ENCODE peak calls at places on chromosomes 2 and 18, in four cellular contexts. E is neuronal stem cell, P is mesendoderm, W is IMR-90. M is an unnamed sample.

GRCh38 chr2:217621391-217621801 is 381.4 kb downstream of the TNS1 start:
- DNase-seq in E (no peak), P (no peak), W (peak; percentile 13), M (no peak)

GRCh38 chr2:46216213-46216612 is 81.0 kb upstream of the EPAS1 start:
- DNase-seq in E (no peak), P (no peak), W (peak; percentile 79), M (no peak)

GRCh38 chr18:67600181-67600631 is 83.7 kb upstream of the DSEL start:
- DNase-seq in E (no peak), P (peak; percentile 45), W (peak; percentile 91), M (no peak)

GRCh38 chr2:238847841-238848565 is at the start of gene TWIST2:
- DNase-seq in E (peak; percentile 36), P (peak; percentile 76), W (peak; percentile 91), M (peak; percentile 81)

GRCh38 chr2:18578033-18578432 is 11.3 kb downstream of the NT5C1B start:
- DNase-seq in E (no peak), P (no peak), W (peak; percentile 34), M (no peak)

GRCh38 chr18:73153271-73153670 is 285.5 kb upstream of the NETO1 start:
- DNase-seq in E (no peak), P (no peak), W (peak; percentile 3), M (no peak)

GRCh38 chr2:240874715-240875227 is 6.1 kb downstream of the AGXT start:
- DNase-seq in E (no peak), P (no peak), W (no peak), M (no peak)

GRCh38 chr2:176873403-176873802 is 339.2 kb upstream of the HNRNPA3 start:
- DNase-seq in E (no peak), P (peak; percentile 33), W (peak; percentile 1), M (no peak)

GRCh38 chr2:236777408-236777807 is 207.8 kb downstream of the ACKR3 start:
- DNase-seq in E (no peak), P (no peak), W (no peak), M (no peak)

GRCh38 chr2:218252509-218253247 is 8.1 kb upstream of the GPBAR1 start:
- DNase-seq in E (no peak), P (no peak), W (peak; percentile 64), M (no peak)

GRCh38 chr2:98378901-98379300 is 32.6 kb downstream of the CNGA3 start:
- DNase-seq in E (no peak), P (no peak), W (peak; percentile 16), M (no peak)

GRCh38 chr2:212147921-212148513 is 390.6 kb downstream of the ERBB4 start:
- DNase-seq in E (no peak), P (no peak), W (peak; percentile 1), M (no peak)

GRCh38 chr2:102677219-102678215 is 58.2 kb downstream of the SLC9A2 start:
- DNase-seq in E (no peak), P (no peak), W (no peak), M (no peak)

DNA sequence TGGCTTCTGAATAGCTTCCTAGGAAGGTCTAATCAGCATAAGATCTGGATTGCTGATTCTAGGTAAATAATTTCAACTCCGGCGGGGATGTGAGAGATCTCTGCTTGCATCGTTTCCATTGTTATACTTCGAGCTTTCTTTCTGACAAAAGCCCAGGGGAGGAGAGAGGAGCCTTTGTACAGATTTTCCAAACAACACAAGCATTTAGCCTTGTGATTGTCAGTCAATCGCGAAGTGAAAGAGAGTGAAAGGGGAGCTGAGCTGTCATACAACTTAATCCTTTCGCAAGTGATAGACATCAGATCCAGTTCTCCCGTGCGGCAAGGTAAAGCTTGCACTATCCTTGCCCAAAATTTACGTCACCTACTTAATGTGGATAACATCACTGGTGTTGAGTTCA is 26.2 kb downstream of the RALB start:
- DNase-seq in E (peak; percentile 43), P (no peak), W (no peak), M (no peak)
- H2BK5ac ChIP-seq in E (no peak overlapping the region), P (no peak overlapping the region), W (no peak overlapping the region), M (no peak overlapping the region)

GRCh38 chr2:226623587-226624368 is 175.8 kb downstream of the IRS1 start:
- DNase-seq in E (no peak), P (no peak), W (no peak), M (no peak)

GRCh38 chr2:226631671-226632070 is 167.9 kb downstream of the IRS1 start:
- DNase-seq in E (no peak), P (no peak), W (peak; percentile 75), M (no peak)

GRCh38 chr2:226631187-226631586 is 168.4 kb downstream of the IRS1 start:
- DNase-seq in E (no peak), P (no peak), W (no peak), M (no peak)

GRCh38 chr2:226622484-226622883 is 177.1 kb downstream of the IRS1 start:
- DNase-seq in E (no peak), P (peak; percentile 47), W (no peak), M (no peak)

DNA sequence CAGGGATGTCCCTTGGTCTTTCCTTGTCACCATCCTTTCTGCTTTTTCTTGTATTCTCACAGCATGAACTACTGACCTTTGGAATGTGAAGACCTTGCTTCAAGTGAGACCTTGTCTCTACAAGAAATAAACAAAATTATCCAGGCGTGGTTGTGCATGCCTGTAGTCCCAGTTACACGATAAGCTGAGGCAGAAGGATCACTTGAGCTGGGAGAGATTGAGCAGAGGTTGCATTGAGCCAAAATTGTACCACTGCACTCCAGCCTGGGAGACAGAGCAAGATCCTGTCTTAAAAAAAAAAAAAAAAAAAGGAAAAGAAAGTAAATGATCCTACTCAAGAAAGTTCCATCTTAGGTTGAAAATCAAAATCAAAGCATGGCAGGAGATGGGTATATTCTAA is 173.7 kb downstream of the IRS1 start:
- DNase-seq in E (no peak), P (no peak), W (no peak), M (no peak)
- H2BK5ac ChIP-seq in E (no peak overlapping the region), P (no peak overlapping the region), W (no peak overlapping the region), M (no peak overlapping the region)

DNA sequence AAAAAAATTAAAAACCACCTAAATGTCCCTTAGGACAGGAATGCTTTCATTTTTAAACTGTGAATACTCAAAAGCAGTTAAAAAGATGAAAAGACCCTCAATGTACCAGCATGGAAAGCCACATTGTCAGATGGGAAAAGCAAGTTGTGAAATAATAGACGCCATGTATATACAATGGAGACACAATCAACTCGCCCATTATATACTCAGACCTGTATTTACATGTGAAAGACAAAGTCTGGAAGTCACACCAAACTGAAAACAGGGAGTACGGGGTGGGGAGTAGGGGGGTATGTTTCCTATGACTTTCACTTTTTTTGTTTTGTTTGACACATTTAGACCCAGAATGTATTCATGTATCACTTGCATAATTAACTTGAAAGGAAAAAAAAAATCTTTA is 75.6 kb downstream of the CELF4 start:
- DNase-seq in E (no peak), P (no peak), W (no peak), M (no peak)
- H2BK5ac ChIP-seq in E (no peak overlapping the region), P (no peak overlapping the region), W (no peak overlapping the region), M (no peak overlapping the region)

GRCh38 chr18:45590060-45590537 is 25.2 kb upstream of the SLC14A2 start:
- DNase-seq in E (no peak), P (no peak), W (peak; percentile 6), M (no peak)

GRCh38 chr18:45588831-45589558 is 26.3 kb upstream of the SLC14A2 start:
- DNase-seq in E (no peak), P (no peak), W (peak; percentile 60), M (no peak)

GRCh38 chr18:45590546-45590945 is 24.7 kb upstream of the SLC14A2 start:
- DNase-seq in E (no peak), P (no peak), W (no peak), M (no peak)

GRCh38 chr18:45589559-45590041 is 25.7 kb upstream of the SLC14A2 start:
- DNase-seq in E (no peak), P (no peak), W (peak; percentile 91), M (no peak)

GRCh38 chr18:45588284-45588683 is 27.0 kb upstream of the SLC14A2 start:
- DNase-seq in E (no peak), P (no peak), W (peak; percentile 56), M (no peak)
- H2BK5ac ChIP-seq in E (no peak overlapping the region), P (no peak overlapping the region), W (no peak overlapping the region), M (no peak overlapping the region)

DNA sequence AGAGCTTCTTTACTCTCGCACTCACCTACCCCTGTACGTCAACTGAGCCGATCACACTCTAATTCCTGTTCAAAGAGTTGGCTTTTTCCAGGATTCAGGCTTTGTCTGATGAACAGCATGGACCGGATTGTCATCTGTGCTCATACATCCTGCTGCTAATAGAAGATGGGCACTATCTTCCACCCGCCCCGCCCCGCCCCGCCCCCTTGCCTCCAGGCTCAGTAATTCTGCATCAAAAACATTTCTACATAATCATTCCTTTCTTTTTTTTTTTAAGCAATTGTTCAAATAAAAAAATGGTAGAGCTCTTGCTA is 12.0 kb downstream of the G6PC2 start:
- DNase-seq in E (no peak), P (no peak), W (no peak), M (no peak)
- H2BK5ac ChIP-seq in E (no peak overlapping the region), P (no peak overlapping the region), W (no peak overlapping the region), M (no peak overlapping the region)

GRCh38 chr2:31138037-31138962 is at the start of gene GALNT14:
- DNase-seq in E (peak; percentile 56), P (peak; percentile 78), W (peak; percentile 7), M (peak; percentile 73)
- H2BK5ac ChIP-seq in E (peak within 1 kb of the TSS; percentile 19), P (no peak within 1 kb of the TSS), W (no peak within 1 kb of the TSS), M (no peak within 1 kb of the TSS)

GRCh38 chr2:234146087-234146826 is 95.8 kb downstream of the SPP2 start:
- DNase-seq in E (no peak), P (no peak), W (peak; percentile 86), M (no peak)
- H2BK5ac ChIP-seq in E (no peak overlapping the region), P (no peak overlapping the region), W (peak overlapping the region; percentile 15), M (no peak overlapping the region)

GRCh38 chr2:206160124-206160806 is 570 bp downstream of the EEF1B2 start:
- DNase-seq in E (no peak), P (no peak), W (peak; percentile 38), M (no peak)
- H2BK5ac ChIP-seq in E (peak overlapping the region; percentile 39), P (no peak overlapping the region), W (peak overlapping the region; percentile 65), M (no peak overlapping the region)

GRCh38 chr2:174773191-174773590 is 8.9 kb upstream of the CHRNA1 start:
- DNase-seq in E (no peak), P (no peak), W (no peak), M (no peak)
- H2BK5ac ChIP-seq in E (no peak overlapping the region), P (no peak overlapping the region), W (peak overlapping the region; percentile 89), M (no peak overlapping the region)

DNA sequence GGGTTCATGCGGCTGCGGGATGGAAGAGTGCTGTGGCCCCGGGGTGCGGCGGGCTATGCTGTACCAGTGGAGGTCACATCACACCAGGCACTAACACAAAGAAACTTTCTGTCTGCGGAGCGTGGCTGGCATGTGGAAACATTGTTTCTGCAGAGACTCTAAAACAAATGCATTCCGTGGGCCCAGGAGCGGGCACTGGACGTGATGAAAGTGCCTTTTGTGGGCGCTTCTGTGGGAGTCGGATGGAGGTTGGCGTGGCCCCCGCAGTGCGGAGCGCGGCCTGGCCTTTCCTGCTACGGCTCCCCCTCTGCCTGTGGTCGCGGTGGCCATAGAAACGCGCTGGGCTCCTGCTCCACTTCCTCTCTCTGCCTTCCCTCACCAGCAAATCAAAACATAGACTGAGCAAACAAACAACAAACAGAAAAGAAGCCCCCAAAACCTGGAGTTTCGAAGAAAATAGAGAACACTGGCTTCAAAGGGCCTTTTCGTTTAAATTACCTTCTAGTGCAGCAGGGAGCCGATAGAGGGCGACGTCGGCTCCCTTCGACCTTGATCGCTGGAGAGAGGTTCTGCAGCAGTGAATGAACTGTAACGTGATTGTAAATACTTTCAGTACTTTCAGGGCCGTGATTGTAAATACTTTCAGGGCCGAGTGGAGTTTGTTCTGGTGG is 51.4 kb downstream of the KIF5C start:
- DNase-seq in E (no peak), P (peak; percentile 74), W (peak; percentile 12), M (peak; percentile 71)
- H2BK5ac ChIP-seq in E (peak overlapping the region; percentile 69), P (no peak overlapping the region), W (no peak overlapping the region), M (no peak overlapping the region)